ENCODE peak calls at places on chromosomes 11 and 22, in six cellular contexts. O is psoas muscle, K is RCC 7860, Y is cardiac muscle cell, P is IMR-90, H is skeletal muscle cell. C is an unnamed sample.
A peak's percentile ranks its signal among the peaks of the same experiment; 100 is the strongest.

GRCh38 chr22:27420817-27421361 is 380.7 kb downstream of the MN1 start:
- DNase-seq in P (peak; percentile 95), H (peak; percentile 93), Y (no peak), K (peak; percentile 26), O (peak; percentile 84), C (no peak)

GRCh38 chr11:111983187-111983986 is 41.8 kb upstream of the DLAT start:
- DNase-seq in K (no peak), Y (peak; percentile 81), H (no peak), O (no peak), P (peak; percentile 72), C (no peak)

GRCh38 chr11:60924110-60924905 is at the start of gene TMEM132A:
- DNase-seq in P (peak; percentile 68), H (peak; percentile 8), Y (peak; percentile 87), O (peak; percentile 78), K (peak; percentile 51), C (no peak)

GRCh38 chr11:79087238-79087956 is 353.4 kb downstream of the TENM4 start:
- DNase-seq in H (peak; percentile 52), O (no peak), K (peak; percentile 89), Y (peak; percentile 68), P (peak; percentile 62), C (no peak)

GRCh38 chr11:62505112-62505783 is 41.4 kb downstream of the AHNAK start:
- DNase-seq in O (peak; percentile 56), Y (peak; percentile 53), H (no peak), K (no peak), P (no peak), C (no peak)

GRCh38 chr11:116742104-116742503 is 30.7 kb downstream of the BUD13 start:
- DNase-seq in H (no peak), K (no peak), O (no peak), Y (no peak), P (peak; percentile 62), C (no peak)

GRCh38 chr22:38272373-38273134 is at the start of gene TMEM184B:
- DNase-seq in H (no peak), Y (peak; percentile 87), P (peak; percentile 58), O (peak; percentile 90), K (peak; percentile 24), C (peak; percentile 77)

GRCh38 chr22:23110922-23111527 is 30.8 kb downstream of the RSPH14 start:
- DNase-seq in H (peak; percentile 14), O (no peak), K (no peak), Y (no peak), P (no peak), C (no peak)

GRCh38 chr11:72805214-72805613 is 9.0 kb upstream of the ATG16L2 start:
- DNase-seq in O (no peak), H (no peak), P (no peak), Y (no peak), K (no peak), C (no peak)

GRCh38 chr11:12743834-12744449 is 69.7 kb downstream of the TEAD1 start:
- DNase-seq in Y (no peak), O (no peak), P (no peak), H (no peak), K (no peak), C (no peak)